ENCODE peak calls at places on chromosomes 1 and 21, in four cellular contexts. J, Z, W and K are unnamed samples.

GRCh38 chr1:155173478-155174333 is at the start of gene TRIM46:
- DNase-seq in W (peak), J (no peak), Z (no peak), K (no peak)

GRCh38 chr1:117674521-117675400 is 68.9 kb downstream of the TENT5C start:
- DNase-seq in J (no peak), W (no peak), Z (no peak), K (no peak)

GRCh38 chr1:97050501-97050900 is 328.9 kb downstream of the PTBP2 start:
- DNase-seq in W (no peak), Z (no peak), J (no peak), K (peak)

GRCh38 chr1:158675563-158675962 is 11.0 kb downstream of the SPTA1 start:
- DNase-seq in W (no peak), J (no peak), Z (no peak), K (no peak)

GRCh38 chr1:106659490-106660244 is 396.8 kb upstream of the PRMT6 start:
- DNase-seq in W (no peak), Z (no peak), J (no peak), K (no peak)

GRCh38 chr1:211257831-211258225 is 1.3 kb upstream of the RCOR3 start:
- DNase-seq in J (no peak), Z (no peak), W (no peak), K (no peak)

GRCh38 chr1:62342270-62342669 is 23.0 kb upstream of the KANK4 start:
- DNase-seq in J (no peak), W (no peak), Z (no peak), K (no peak)

GRCh38 chr1:11740258-11741192 is 4.6 kb downstream of the AGTRAP start:
- DNase-seq in J (no peak), W (no peak), Z (no peak), K (no peak)

GRCh38 chr1:248807067-248807737 is 18.5 kb downstream of the SH3BP5L start:
- DNase-seq in W (peak), Z (no peak), J (peak), K (peak)

GRCh38 chr1:63073530-63074306 is 248.6 kb upstream of the FOXD3 start:
- DNase-seq in J (no peak), Z (no peak), W (peak), K (peak)

GRCh38 chr1:203926025-203926540 is 64.7 kb downstream of the SNRPE start:
- DNase-seq in W (no peak), J (no peak), Z (no peak), K (no peak)

GRCh38 chr21:44006017-44006624 is 6.0 kb upstream of the TRAPPC10 start:
- DNase-seq in W (no peak), J (no peak), Z (no peak), K (no peak)

GRCh38 chr21:27083144-27083543 is 116.3 kb upstream of the ADAMTS5 start:
- DNase-seq in Z (no peak), W (no peak), J (no peak), K (no peak)

GRCh38 chr21:27077501-27077900 is 110.6 kb upstream of the ADAMTS5 start:
- DNase-seq in J (no peak), Z (no peak), W (no peak), K (no peak)

GRCh38 chr21:27076035-27076434 is 109.1 kb upstream of the ADAMTS5 start:
- DNase-seq in Z (no peak), W (no peak), J (no peak), K (no peak)

GRCh38 chr21:27085387-27085786 is 118.5 kb upstream of the ADAMTS5 start:
- DNase-seq in W (no peak), J (no peak), Z (no peak), K (no peak)

GRCh38 chr21:27079807-27080206 is 112.9 kb upstream of the ADAMTS5 start:
- DNase-seq in W (no peak), J (no peak), Z (no peak), K (no peak)
- TF ChIP-seq SUZ12 in W (no peak), J (no peak), Z (no peak), K (no peak)

GRCh38 chr21:23574932-23575331 is 2032.3 kb downstream of the MRPL39 start:
- DNase-seq in J (no peak), W (no peak), Z (no peak), K (no peak)

GRCh38 chr21:23579573-23579972 is 2027.7 kb downstream of the MRPL39 start:
- DNase-seq in Z (no peak), J (no peak), W (no peak), K (no peak)

GRCh38 chr21:23578027-23578426 is 2029.3 kb downstream of the MRPL39 start:
- DNase-seq in Z (no peak), W (no peak), J (no peak), K (no peak)
- H3K4me3 ChIP-seq in Z (no peak), W (no peak), J (no peak), K (no peak)

DNA sequence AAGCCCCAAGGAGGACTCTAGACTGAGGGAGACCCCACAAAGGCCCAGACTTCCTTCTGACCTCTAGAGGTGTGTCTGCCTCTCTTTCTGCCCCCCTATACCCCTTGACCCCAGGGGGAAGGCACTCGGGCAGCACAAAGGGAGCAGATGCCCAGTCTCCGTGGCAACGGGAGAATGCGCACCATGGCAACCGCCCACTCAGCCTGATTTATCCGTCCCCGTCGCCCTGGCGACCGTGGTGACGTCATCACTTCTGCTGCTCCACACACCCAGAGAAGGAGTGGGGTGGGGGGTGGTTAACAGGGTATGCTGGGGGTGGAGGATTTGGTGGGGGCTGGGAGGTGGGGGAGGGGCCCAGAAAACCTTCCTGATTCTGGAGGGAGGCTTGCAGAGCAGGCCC is 6.4 kb downstream of the CELF3 start:
- DNase-seq in Z (no peak), W (peak), J (no peak), K (peak)
- TF ChIP-seq ZNF274 in Z (no peak), W (no peak), J (no peak), K (no peak)

GRCh38 chr1:118928739-118929554 is 59.2 kb downstream of the TBX15 start:
- DNase-seq in W (peak), J (peak), Z (no peak), K (peak)
- TF ChIP-seq SUZ12 in W (no peak), J (no peak), Z (no peak), K (no peak)

GRCh38 chr21:41762236-41762635 is 4.6 kb downstream of the RIPK4 start:
- DNase-seq in Z (no peak), J (no peak), W (peak), K (peak)

GRCh38 chr21:41760411-41760810 is 6.4 kb downstream of the RIPK4 start:
- DNase-seq in W (no peak), Z (no peak), J (no peak), K (no peak)

GRCh38 chr21:41759926-41760325 is 6.9 kb downstream of the RIPK4 start:
- DNase-seq in W (no peak), Z (no peak), J (no peak), K (no peak)

GRCh38 chr21:41762753-41763152 is 4.1 kb downstream of the RIPK4 start:
- DNase-seq in J (no peak), W (no peak), Z (no peak), K (no peak)

GRCh38 chr21:41761211-41762181 is 5.4 kb downstream of the RIPK4 start:
- DNase-seq in W (no peak), Z (no peak), J (peak), K (no peak)
- H3K4me3 ChIP-seq in W (peak), Z (no peak), J (peak), K (peak)

GRCh38 chr1:202160377-202160940 is at the start of gene PTPN7:
- DNase-seq in J (no peak), Z (peak), W (no peak), K (no peak)

GRCh38 chr1:202159534-202160371 is 649 bp downstream of the PTPN7 start:
- DNase-seq in W (no peak), Z (no peak), J (no peak), K (no peak)

GRCh38 chr1:202162049-202162417 is 1.6 kb upstream of the PTPN7 start:
- DNase-seq in Z (peak), J (no peak), W (no peak), K (no peak)

GRCh38 chr1:202162418-202163280 is 2.2 kb upstream of the PTPN7 start:
- DNase-seq in W (no peak), Z (no peak), J (no peak), K (no peak)

DNA sequence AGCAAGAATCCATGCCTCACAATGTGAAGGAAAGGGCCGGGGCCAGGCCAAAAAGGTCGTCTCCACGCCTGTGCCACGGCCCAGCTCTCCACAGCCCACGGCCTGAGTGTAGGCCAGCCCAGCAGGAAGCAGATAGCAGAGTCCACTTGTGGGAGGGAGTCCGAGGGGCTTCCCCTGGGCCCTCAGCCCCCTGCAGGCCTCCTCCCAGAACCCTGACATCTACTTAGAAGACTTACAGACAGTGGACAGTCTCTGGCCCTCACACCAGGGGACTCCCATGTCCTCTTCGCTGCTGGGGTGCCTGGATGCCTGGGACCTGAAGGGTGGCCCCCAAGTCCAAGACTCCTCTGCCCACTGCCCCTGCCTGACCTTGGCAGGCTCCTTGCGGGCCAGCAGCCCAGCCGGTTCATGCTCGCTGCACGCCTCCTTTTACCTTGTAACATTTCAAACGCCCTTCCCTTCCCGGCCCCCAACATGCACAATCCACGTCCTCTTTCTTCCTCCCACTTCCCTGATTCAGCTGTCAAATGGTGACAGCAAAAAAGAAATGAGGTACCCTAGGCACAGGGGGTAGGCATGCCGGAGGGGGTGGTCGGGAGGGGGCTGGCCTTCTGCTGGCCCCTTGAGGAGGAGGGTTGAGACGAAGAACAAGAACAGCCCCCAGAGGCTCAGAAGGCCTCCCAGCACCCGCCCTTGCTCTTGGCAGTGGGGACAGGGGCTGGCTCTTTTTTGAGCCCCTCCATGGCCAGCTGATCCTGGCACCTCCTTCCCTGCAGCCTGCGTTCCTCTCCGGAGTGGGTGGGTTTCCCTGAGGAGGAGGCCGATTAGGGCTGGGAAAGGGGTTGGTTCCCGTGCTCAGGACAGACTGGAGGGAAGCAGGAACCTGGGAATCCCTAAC is 998 bp upstream of the PTPN7 start:
- DNase-seq in J (no peak), Z (no peak), W (no peak), K (no peak)
- TF ChIP-seq ZNF274 in J (no peak), Z (no peak), W (no peak), K (no peak)